ENCODE peak calls at places on chromosomes 2 and 18, in five cellular contexts. D, X, U, K and A are unnamed samples. For H3K9me3, the result is how much of the 10 kb centered on the place peaks cover.

GRCh38 chr2:15756882-15757819 is 165.5 kb downstream of the DDX1 start:
- DNase-seq in U (no peak), X (no peak), K (peak), D (no peak), A (no peak)

GRCh38 chr2:4391013-4391412 is 687.6 kb downstream of the DCDC2C start:
- DNase-seq in K (peak), X (no peak), D (no peak), U (no peak), A (no peak)

GRCh38 chr2:180046202-180046601 is 39.1 kb upstream of the CWC22 start:
- DNase-seq in X (no peak), U (no peak), K (no peak), D (no peak), A (no peak)

GRCh38 chr18:7789853-7790552 is 222.9 kb downstream of the PTPRM start:
- DNase-seq in K (peak), D (peak), X (no peak), U (no peak), A (no peak)

GRCh38 chr2:202185156-202185555 is 53.2 kb downstream of the SUMO1 start:
- DNase-seq in D (no peak), X (no peak), U (no peak), K (peak), A (no peak)

GRCh38 chr2:95289251-95289650 is 7.9 kb upstream of the KCNIP3 start:
- DNase-seq in U (no peak), X (no peak), K (peak), D (no peak), A (no peak)

GRCh38 chr2:230444832-230445231 is 28.8 kb downstream of the SP100 start:
- DNase-seq in U (no peak), K (no peak), X (no peak), D (no peak), A (no peak)

GRCh38 chr2:136246086-136246669 is 128.2 kb upstream of the CXCR4 start:
- DNase-seq in X (no peak), D (peak), U (peak), K (peak), A (no peak)

GRCh38 chr2:43569921-43570320 is 25.9 kb downstream of the THADA start:
- DNase-seq in K (no peak), X (no peak), U (no peak), D (no peak), A (no peak)

GRCh38 chr18:68275616-68276015 is 439.3 kb downstream of the TMX3 start:
- DNase-seq in X (no peak), U (no peak), D (peak), K (no peak), A (no peak)

GRCh38 chr2:191749181-191749540 is 71.2 kb downstream of the NABP1 start:
- DNase-seq in K (no peak), U (no peak), X (no peak), D (no peak), A (no peak)

GRCh38 chr2:27705851-27706622 is 42.3 kb downstream of the SLC4A1AP start:
- DNase-seq in K (no peak), X (no peak), D (peak), U (peak), A (peak)

GRCh38 chr18:65091737-65092329 is 659.0 kb upstream of the CDH7 start:
- DNase-seq in K (peak), U (no peak), D (peak), X (no peak), A (no peak)

GRCh38 chr2:95730813-95731212 is 139.0 kb downstream of the TRIM43 start:
- DNase-seq in D (no peak), X (no peak), U (no peak), K (no peak), A (no peak)

GRCh38 chr18:4267641-4268040 is 187.5 kb downstream of the DLGAP1 start:
- DNase-seq in D (no peak), X (no peak), U (no peak), K (no peak), A (no peak)

GRCh38 chr18:4270016-4270415 is 185.1 kb downstream of the DLGAP1 start:
- DNase-seq in K (no peak), U (no peak), D (no peak), X (no peak), A (no peak)

GRCh38 chr18:4260107-4260506 is 195.0 kb downstream of the DLGAP1 start:
- DNase-seq in X (no peak), K (no peak), U (no peak), D (no peak), A (no peak)

DNA sequence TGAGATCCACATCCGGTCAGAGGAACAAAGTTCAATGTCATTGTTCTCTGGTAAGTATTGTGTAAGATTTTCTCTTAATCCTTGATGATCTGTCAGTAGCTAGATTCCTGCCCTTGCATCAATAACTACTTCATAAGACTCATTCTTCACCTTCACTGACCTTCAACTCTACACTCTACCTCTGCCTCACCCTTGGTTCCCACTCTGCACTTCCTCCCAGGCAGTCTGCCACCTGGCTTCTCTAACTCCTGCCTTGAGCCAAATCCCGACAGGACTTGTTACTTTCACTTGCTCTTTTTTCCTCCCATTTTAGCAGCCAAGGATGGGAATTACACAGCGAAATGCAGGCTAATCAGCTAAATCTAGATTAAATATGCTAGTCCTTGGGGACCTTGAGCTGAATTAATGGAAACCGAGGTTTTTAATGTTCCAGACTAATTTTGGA is 190.7 kb downstream of the DLGAP1 start:
- DNase-seq in U (peak), X (no peak), K (no peak), D (no peak), A (no peak)
- H3K27ac ChIP-seq in U (no peak), X (no peak), K (no peak), D (no peak), A (no peak)

GRCh38 chr2:2024751-2025481 is 280.6 kb upstream of the PXDN start:
- DNase-seq in U (no peak), D (no peak), K (no peak), X (no peak), A (no peak)

GRCh38 chr2:2018713-2019410 is 274.5 kb upstream of the PXDN start:
- DNase-seq in D (no peak), X (no peak), K (no peak), U (no peak), A (no peak)

GRCh38 chr2:2022941-2023586 is 278.7 kb upstream of the PXDN start:
- DNase-seq in X (no peak), U (no peak), D (no peak), K (no peak), A (no peak)

GRCh38 chr2:2020897-2021296 is 276.6 kb upstream of the PXDN start:
- DNase-seq in D (no peak), X (no peak), U (no peak), K (no peak), A (no peak)

GRCh38 chr2:2021995-2022394 is 277.7 kb upstream of the PXDN start:
- DNase-seq in K (no peak), X (no peak), D (no peak), U (no peak), A (no peak)
- H3K9me3 ChIP-seq in K (under half), X (under half), D (under half), U (under half), A (under half)

GRCh38 chr2:60353863-60354262 is 199.6 kb downstream of the BCL11A start:
- DNase-seq in D (no peak), K (no peak), U (no peak), X (no peak), A (no peak)
- H3K27ac ChIP-seq in D (no peak), K (no peak), U (no peak), X (no peak), A (no peak)

GRCh38 chr2:162146906-162147305 is 5.1 kb downstream of the GCG start:
- DNase-seq in X (no peak), D (peak), K (no peak), U (no peak), A (no peak)

GRCh38 chr2:162149940-162150339 is 2.1 kb downstream of the GCG start:
- DNase-seq in U (no peak), D (no peak), K (peak), X (no peak), A (no peak)

GRCh38 chr2:162138310-162138709 is 13.7 kb downstream of the GCG start:
- DNase-seq in D (no peak), U (no peak), X (no peak), K (no peak), A (no peak)

DNA sequence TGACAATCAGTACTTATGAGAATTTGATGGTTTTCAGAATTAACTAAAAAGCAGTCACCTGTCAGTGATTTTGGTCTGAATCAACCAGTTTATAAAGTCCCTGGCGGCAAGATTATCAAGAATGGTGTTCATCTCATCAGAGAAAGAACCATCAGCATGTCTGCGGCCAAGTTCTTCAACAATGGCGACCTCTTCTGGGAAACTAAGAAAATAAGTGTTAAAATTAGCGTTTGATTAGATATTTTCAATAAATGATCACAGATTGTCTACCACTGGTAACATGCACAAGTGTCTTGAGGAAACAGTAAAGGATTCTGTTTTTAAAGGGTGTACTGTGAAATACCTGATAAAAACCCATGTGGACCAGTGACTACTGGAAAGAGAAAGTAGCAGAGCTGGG is 8.1 kb downstream of the GCG start:
- DNase-seq in K (no peak), U (no peak), D (no peak), X (no peak), A (no peak)
- H3K9me3 ChIP-seq in K (under half), U (under half), D (under half), X (under half), A (under half)

GRCh38 chr2:150075831-150076230 is 411.6 kb downstream of the RND3 start:
- DNase-seq in U (no peak), K (no peak), D (peak), X (no peak), A (no peak)
- H3K27ac ChIP-seq in U (no peak), K (no peak), D (peak), X (no peak), A (no peak)

GRCh38 chr2:181682795-181683517 is 2.6 kb upstream of the NEUROD1 start:
- DNase-seq in D (no peak), K (peak), U (no peak), X (no peak), A (no peak)
- H3K9me3 ChIP-seq in D (under half), K (under half), U (under half), X (under half), A (under half)

GRCh38 chr2:195697681-195698220 is 40.7 kb downstream of the SLC39A10 start:
- DNase-seq in K (no peak), D (no peak), U (no peak), X (no peak), A (no peak)

GRCh38 chr2:195695002-195695631 is 38.1 kb downstream of the SLC39A10 start:
- DNase-seq in D (no peak), K (peak), U (no peak), X (no peak), A (no peak)

GRCh38 chr2:195700480-195700879 is 43.5 kb downstream of the SLC39A10 start:
- DNase-seq in U (no peak), K (no peak), D (no peak), X (no peak), A (no peak)

GRCh38 chr2:195696012-195696411 is 39.0 kb downstream of the SLC39A10 start:
- DNase-seq in U (no peak), K (no peak), D (no peak), X (no peak), A (no peak)

DNA sequence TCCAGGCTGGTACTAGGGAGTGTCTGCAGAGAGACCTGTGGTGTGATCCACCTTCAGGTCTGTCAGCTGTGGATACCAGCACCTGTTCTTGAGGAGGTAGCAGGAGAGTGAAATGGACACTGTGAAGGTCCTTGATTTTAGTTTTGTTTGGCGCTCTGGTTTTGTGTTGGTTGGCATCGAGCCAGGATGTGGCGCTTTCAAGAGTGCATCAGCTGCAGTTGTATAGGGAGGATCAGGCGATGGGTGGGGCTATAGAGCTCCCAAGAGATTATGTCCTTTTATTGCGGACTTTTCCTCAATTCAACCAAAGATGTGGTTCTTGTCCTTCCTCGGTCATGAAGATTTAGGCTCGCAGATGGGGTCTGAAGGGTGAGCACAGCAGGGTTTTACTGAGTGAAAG is 37.5 kb downstream of the SLC39A10 start:
- DNase-seq in K (peak), D (no peak), U (no peak), X (no peak), A (no peak)
- H3K27ac ChIP-seq in K (no peak), D (no peak), U (no peak), X (no peak), A (no peak)

DNA sequence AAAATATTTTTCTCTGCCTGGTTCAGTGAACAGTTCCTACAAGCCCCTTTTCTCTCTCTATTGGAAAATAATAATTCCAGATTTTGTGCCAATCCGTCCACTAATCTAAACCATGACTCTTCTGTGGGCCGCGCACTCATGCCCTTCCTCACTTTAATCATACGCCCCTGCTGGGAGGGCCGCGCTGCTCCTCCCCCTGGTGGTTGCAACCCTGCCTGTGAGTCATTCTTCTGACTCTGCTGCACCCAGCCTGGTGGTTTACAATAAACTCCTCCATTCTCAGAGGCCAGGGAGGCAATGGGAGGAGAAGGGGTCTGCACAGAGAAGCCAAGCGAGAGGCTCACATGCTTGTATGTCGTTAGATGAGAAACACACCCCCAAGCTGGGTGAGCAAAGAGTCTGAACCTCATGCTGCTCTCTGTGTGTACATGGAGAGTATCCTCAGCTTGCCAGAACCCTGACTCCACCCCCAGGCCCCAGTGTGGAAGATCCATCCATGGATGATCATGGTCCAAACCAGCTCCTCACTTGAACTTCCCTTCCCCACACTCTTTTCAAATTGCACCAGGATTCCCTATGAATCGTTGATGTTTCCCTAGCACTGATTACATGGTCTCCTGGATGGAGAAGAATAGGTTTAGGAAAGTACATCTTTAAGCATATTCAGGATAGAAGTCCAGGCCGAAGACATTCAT is 228.9 kb downstream of the ANKRD30B start:
- DNase-seq in U (no peak), X (no peak), K (no peak), D (no peak), A (no peak)
- H3K9me3 ChIP-seq in U (under half), X (under half), K (half or more), D (under half), A (under half)

GRCh38 chr2:140643761-140644187 is 1487.0 kb downstream of the LRP1B start:
- DNase-seq in K (no peak), X (no peak), U (no peak), D (peak), A (no peak)
- H3K27ac ChIP-seq in K (no peak), X (no peak), U (no peak), D (no peak), A (no peak)

DNA sequence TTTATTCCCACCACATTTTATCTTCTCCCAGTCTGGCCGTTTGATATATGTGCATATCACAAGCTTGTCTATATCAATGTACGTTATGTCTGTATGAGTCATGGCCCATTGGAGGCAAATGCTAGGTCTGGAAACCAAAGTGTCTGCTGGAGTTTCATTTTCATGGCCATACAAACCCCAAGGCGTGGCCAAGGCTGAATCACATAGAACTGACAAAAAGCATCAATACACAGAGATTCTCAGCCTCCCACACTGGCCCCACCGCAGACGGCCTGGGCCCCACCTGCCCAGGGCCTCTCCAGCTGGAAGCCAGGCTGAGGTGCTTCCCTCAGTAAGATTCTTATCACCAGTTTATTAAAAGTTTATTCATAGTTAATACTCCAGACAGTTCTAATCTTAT is 40.5 kb upstream of the SALL3 start:
- DNase-seq in X (no peak), D (no peak), U (no peak), K (no peak), A (no peak)
- H3K9me3 ChIP-seq in X (under half), D (under half), U (under half), K (under half), A (under half)